ENCODE peak calls at places on chromosomes 2 and 18, in seven cellular contexts. R, E, A, J, Z, W and M are unnamed samples. For H3K79me2, the result is how much of the 10 kb centered on the place peaks cover.

GRCh38 chr18:10015941-10016819 is 102.4 kb downstream of the VAPA start:
- DNase-seq in E (peak), W (peak), R (no peak), J (peak), A (no peak), Z (peak), M (peak)

GRCh38 chr18:13191779-13192178 is 26.8 kb upstream of the LDLRAD4 start:
- DNase-seq in J (no peak), Z (no peak), R (no peak), E (no peak), A (no peak), W (no peak), M (no peak)

GRCh38 chr2:45869165-45869501 is 217.7 kb downstream of the PRKCE start:
- DNase-seq in J (no peak), E (peak), W (no peak), R (no peak), A (no peak), Z (peak), M (no peak)

GRCh38 chr2:151843669-151844017 is 15.4 kb upstream of the ARL5A start:
- DNase-seq in Z (no peak), E (no peak), W (no peak), A (no peak), J (no peak), R (no peak), M (no peak)

GRCh38 chr2:111108745-111109271 is 11.9 kb upstream of the BCL2L11 start:
- DNase-seq in W (peak), R (no peak), Z (no peak), A (no peak), J (peak), E (no peak), M (no peak)

GRCh38 chr2:179106342-179107178 is 56.6 kb upstream of the CCDC141 start:
- DNase-seq in R (no peak), E (peak), Z (peak), W (peak), A (peak), J (peak), M (no peak)

GRCh38 chr2:188676012-188676405 is 298.2 kb upstream of the COL3A1 start:
- DNase-seq in A (no peak), E (peak), W (no peak), Z (peak), R (no peak), J (no peak), M (no peak)

GRCh38 chr2:3288455-3289163 is 89.0 kb downstream of the EIPR1 start:
- DNase-seq in Z (no peak), E (no peak), J (no peak), R (no peak), W (no peak), A (no peak), M (no peak)

GRCh38 chr18:50619833-50620232 is 59.9 kb downstream of the MAPK4 start:
- DNase-seq in R (no peak), J (no peak), A (no peak), W (no peak), Z (no peak), E (no peak), M (no peak)

GRCh38 chr2:187542123-187542522 is 12.1 kb downstream of the TFPI start:
- DNase-seq in E (peak), J (no peak), R (no peak), Z (peak), W (no peak), A (no peak), M (no peak)

GRCh38 chr2:26696352-26696816 is 3.9 kb downstream of the KCNK3 start:
- DNase-seq in R (no peak), E (peak), Z (peak), J (peak), A (peak), W (peak), M (no peak)

GRCh38 chr18:10558243-10558966 is 32.6 kb downstream of the NAPG start:
- DNase-seq in E (no peak), J (no peak), R (no peak), W (peak), Z (no peak), A (no peak), M (no peak)

GRCh38 chr2:143254108-143254507 is 124.9 kb downstream of the ARHGAP15 start:
- DNase-seq in A (no peak), Z (no peak), W (no peak), R (no peak), J (no peak), E (no peak), M (no peak)

GRCh38 chr2:180618570-180618969 is 361.8 kb upstream of the UBE2E3 start:
- DNase-seq in R (no peak), Z (no peak), J (no peak), A (no peak), E (peak), W (no peak), M (no peak)

GRCh38 chr2:43854671-43855070 is 15.9 kb downstream of the ABCG8 start:
- DNase-seq in E (no peak), W (no peak), J (no peak), Z (no peak), A (no peak), R (no peak), M (no peak)

GRCh38 chr18:24659837-24660720 is 199.6 kb downstream of the HRH4 start:
- DNase-seq in E (no peak), A (no peak), R (no peak), Z (peak), J (no peak), W (peak), M (peak)

GRCh38 chr2:21422050-21422449 is 298.3 kb downstream of the TDRD15 start:
- DNase-seq in R (peak), W (no peak), J (no peak), E (no peak), Z (no peak), A (no peak), M (peak)

GRCh38 chr2:15159751-15160177 is 401.4 kb downstream of the NBAS start:
- DNase-seq in A (peak), E (peak), Z (peak), R (peak), J (peak), W (peak), M (peak)

GRCh38 chr2:236972491-236973379 is 113.0 kb upstream of the COPS8 start:
- DNase-seq in R (peak), A (no peak), J (peak), E (peak), Z (peak), W (peak), M (no peak)

GRCh38 chr2:211329882-211330281 is 773.5 kb downstream of the CPS1 start:
- DNase-seq in W (no peak), J (no peak), A (no peak), Z (no peak), E (no peak), R (no peak), M (no peak)

GRCh38 chr2:142834003-142834402 is 43.5 kb upstream of the KYNU start:
- DNase-seq in W (peak), A (no peak), E (peak), R (no peak), Z (peak), J (peak), M (no peak)

GRCh38 chr2:118202707-118203303 is 114.5 kb downstream of the INSIG2 start:
- DNase-seq in A (no peak), J (peak), W (peak), R (peak), E (peak), Z (peak), M (peak)

GRCh38 chr2:129934044-129934822 is 45.2 kb upstream of the RAB6C start:
- DNase-seq in R (peak), E (no peak), J (no peak), Z (peak), W (no peak), A (no peak), M (no peak)

GRCh38 chr18:22169011-22169888 is at the start of gene GATA6:
- DNase-seq in E (peak), Z (peak), W (peak), J (peak), R (peak), A (peak), M (no peak)
- H3K79me2 ChIP-seq in E (under half), Z (under half), W (under half), J (under half), R (under half), A (under half), M (under half)

DNA sequence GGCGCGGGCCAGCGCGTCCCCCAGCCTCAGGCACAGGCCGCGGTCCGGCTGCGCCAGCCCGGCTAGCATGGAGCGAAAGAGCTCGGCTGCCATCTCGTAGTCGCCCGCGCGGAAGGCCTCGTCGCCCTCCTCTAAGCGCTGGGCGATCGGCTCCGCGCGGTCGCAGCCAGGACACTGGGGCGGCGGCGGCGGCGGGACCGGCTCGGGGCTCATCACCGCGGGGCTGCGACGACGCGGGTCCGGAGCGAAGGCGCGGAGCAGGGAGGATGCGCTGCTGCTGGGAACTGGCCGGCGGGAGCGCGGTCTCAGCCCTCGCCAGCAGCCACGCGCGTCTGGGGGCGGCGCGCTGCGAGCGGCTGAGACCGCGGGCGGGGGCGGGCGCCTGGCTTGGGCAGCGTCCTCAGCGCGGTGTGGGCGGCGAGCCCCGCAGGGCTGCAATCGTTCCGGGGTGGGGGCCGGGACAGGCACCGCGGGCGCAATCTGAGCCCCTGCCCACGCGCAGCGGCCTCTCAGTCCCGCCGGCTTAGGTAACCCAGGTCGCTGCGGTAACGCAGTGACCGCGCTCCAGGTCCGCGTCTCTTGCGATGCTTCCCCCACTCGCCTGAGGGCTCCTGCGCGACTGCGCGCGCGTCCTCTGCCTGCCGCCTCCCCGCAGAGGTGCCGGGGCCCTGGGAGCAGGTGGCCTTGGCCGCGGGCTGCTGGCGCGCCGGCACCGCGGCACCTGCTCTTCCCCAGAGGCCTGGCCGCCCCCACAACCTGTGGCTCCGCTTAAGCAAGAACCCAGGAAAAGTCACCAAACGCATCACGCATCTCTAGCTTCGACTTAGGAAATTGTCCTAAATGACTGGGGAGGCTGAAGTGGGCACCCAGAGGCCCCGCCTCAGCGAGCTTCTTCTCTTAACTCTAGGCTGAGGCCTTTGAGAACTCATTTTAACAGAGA is at the start of gene LONRF2:
- DNase-seq in E (peak), R (peak), A (no peak), W (no peak), Z (peak), J (peak), M (no peak)
- H2AFZ ChIP-seq in E (peak), R (peak), A (no peak), W (peak), Z (peak), J (peak), M (no peak)

GRCh38 chr2:97951155-97951670 is 44.5 kb downstream of the TMEM131 start:
- DNase-seq in Z (peak), W (peak), R (no peak), A (no peak), E (peak), J (peak), M (no peak)
- H3K79me2 ChIP-seq in Z (half or more), W (half or more), R (half or more), A (half or more), E (half or more), J (half or more), M (half or more)

GRCh38 chr2:28175028-28175427 is 217.6 kb upstream of the FOSL2 start:
- DNase-seq in R (no peak), E (no peak), Z (no peak), J (peak), A (no peak), W (no peak), M (no peak)
- H2AFZ ChIP-seq in R (no peak), E (no peak), Z (no peak), J (no peak), A (no peak), W (no peak), M (no peak)

GRCh38 chr2:73995810-73996209 is 11.1 kb downstream of the TET3 start:
- DNase-seq in Z (no peak), E (no peak), J (no peak), A (no peak), W (no peak), R (no peak), M (no peak)
- H3K79me2 ChIP-seq in Z (under half), E (half or more), J (half or more), A (half or more), W (half or more), R (half or more), M (under half)

DNA sequence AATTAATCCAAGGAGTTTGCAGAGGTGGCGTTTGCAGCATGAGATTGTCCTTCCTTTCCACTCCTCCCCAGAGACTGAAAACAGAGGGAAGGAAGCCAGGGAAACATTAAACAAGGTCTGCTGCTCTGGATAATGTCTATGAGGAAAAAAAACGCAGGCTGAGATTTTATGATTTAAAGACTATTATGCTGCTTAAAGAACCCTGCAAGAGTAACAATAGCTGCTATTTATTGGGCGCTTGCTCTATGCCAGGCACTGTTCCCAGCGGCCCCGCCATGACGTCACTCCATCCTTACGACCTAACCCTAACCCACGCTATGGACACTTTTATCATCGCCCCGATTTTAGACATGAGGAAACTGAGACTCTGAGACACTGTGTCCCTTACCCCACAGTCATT is 222.4 kb downstream of the BCL2 start:
- DNase-seq in R (no peak), Z (no peak), E (no peak), W (no peak), J (no peak), A (no peak), M (no peak)
- H2AFZ ChIP-seq in R (no peak), Z (no peak), E (no peak), W (no peak), J (no peak), A (no peak), M (no peak)

DNA sequence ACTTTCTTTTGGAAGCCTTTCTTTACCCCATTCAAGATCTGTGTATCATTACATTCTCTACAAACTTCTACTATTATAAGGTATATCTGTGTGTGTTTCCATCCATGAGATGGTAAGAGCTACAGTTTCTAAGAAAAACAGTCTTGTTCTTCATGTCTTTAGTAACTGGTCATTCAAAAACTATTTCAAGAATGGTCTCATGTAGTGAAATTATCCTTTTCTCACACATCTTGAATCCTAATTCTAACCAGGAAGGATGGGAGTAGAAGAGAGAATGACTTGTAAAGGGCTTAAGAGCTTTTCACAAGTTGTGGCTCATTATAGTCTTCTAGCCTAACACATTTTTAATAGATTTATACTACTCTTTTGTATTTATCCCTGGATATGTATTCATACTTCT is 47.3 kb downstream of the ROCK1 start:
- DNase-seq in Z (peak), A (no peak), R (no peak), J (no peak), W (no peak), E (peak), M (no peak)
- H3K79me2 ChIP-seq in Z (half or more), A (under half), R (under half), J (under half), W (half or more), E (under half), M (under half)